ENCODE peak calls at places on chromosomes 1 and 21, in seven cellular contexts. N is left lung, R is K562, M is psoas muscle, S is heart left ventricle, Q is lower lobe of right lung, H is choroid plexus epithelial cell. X is an unnamed sample.

GRCh38 chr1:241453732-241454131 is 65.8 kb downstream of the FH start:
- DNase-seq in Q (no peak), N (no peak), H (no peak), S (no peak), M (no peak), R (no peak), X (no peak)

GRCh38 chr1:215923129-215923824 is 356.2 kb downstream of the KCTD3 start:
- DNase-seq in R (no peak), N (no peak), S (no peak), Q (no peak), M (no peak), H (peak), X (peak)

GRCh38 chr1:211378844-211379243 is 52.2 kb downstream of the TRAF5 start:
- DNase-seq in S (no peak), N (no peak), Q (no peak), R (peak), M (no peak), H (peak), X (peak)

GRCh38 chr1:36438715-36439114 is 11.5 kb downstream of the OSCP1 start:
- DNase-seq in S (no peak), R (no peak), M (no peak), H (no peak), Q (no peak), N (no peak), X (no peak)

GRCh38 chr1:43144228-43144627 is 27.9 kb downstream of the EBNA1BP2 start:
- DNase-seq in R (no peak), M (no peak), N (no peak), S (no peak), H (peak), Q (no peak), X (peak)

GRCh38 chr1:92502247-92502646 is 15.5 kb upstream of the GFI1 start:
- DNase-seq in M (no peak), R (no peak), H (peak), Q (no peak), S (no peak), N (no peak), X (peak)

GRCh38 chr1:152107984-152108898 is 7.0 kb downstream of the TCHH start:
- DNase-seq in R (no peak), H (peak), Q (no peak), M (no peak), N (peak), S (peak), X (peak)

GRCh38 chr1:58721247-58721820 is 21.5 kb upstream of the MYSM1 start:
- DNase-seq in H (no peak), N (no peak), S (no peak), R (no peak), M (no peak), Q (no peak), X (no peak)

GRCh38 chr21:45957986-45958610 is 23.5 kb upstream of the COL6A1 start:
- DNase-seq in Q (no peak), H (peak), R (no peak), N (no peak), M (no peak), S (peak), X (peak)

GRCh38 chr1:237281481-237281880 is 239.5 kb downstream of the RYR2 start:
- DNase-seq in M (no peak), H (no peak), Q (no peak), N (no peak), S (no peak), R (no peak), X (no peak)

GRCh38 chr1:52159033-52159789 is 17.3 kb downstream of the ZFYVE9 start:
- DNase-seq in H (no peak), Q (no peak), N (no peak), M (no peak), S (no peak), R (no peak), X (peak)

GRCh38 chr1:20657024-20657423 is 4.1 kb downstream of the DDOST start:
- DNase-seq in H (no peak), N (no peak), S (no peak), M (no peak), Q (no peak), R (no peak), X (no peak)
- TF ChIP-seq CTCF in H (no peak), N (no peak), S (no peak), M (no peak), Q (no peak), R (no peak), X (no peak)

DNA sequence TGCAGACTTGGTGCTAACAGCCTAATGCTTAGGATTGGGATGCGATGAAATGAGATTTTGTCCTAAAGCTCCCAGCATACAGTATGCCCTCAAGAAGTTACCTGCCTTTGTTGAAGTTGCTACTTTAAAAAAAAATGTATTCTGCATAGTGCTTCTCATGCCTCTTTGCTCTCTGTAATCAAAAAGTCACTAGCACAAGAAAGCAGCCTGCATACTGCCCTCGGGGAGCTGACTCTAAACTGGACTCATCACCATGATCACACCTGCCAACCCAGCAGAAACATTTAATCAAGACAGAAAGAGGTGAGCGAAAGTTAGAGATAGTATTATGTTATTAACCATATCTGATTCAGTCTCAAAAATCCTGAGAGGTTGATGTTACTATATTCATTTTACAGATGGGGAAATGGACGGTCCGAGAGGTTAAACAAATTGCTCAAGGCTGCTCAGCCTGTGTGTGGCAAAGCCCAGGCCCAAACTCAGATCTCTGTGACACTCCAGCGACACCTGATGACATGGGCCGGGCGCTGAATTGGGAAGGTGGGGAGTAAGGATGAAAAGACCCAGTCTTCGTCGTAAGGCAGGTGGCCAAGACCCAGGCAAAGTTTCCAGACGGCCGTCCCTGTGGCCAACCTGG is 1.1 kb downstream of the BATF3 start:
- DNase-seq in Q (no peak), R (no peak), N (no peak), S (no peak), H (no peak), M (no peak), X (no peak)
- H3K4me3 ChIP-seq in Q (peak), R (peak), N (no peak), S (peak), H (peak), M (peak), X (peak)

DNA sequence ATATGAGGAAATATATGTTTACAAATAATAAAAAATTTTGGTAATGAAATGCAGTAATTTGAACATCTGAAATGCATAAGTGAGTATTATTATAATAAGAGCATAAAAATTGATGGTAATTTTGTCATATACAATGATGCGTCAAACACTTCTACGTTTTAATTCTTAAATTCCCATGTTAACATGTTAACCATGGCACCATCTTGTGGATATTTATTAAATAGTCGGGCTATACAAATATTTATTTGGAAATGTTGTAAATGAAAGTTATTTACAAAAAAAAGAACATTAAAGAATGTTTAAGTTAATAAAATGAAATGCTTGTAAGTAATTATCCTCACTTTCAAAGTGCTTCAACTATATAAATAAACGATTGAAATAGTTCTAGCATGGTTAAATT is 57.2 kb upstream of the C1orf185 start:
- DNase-seq in S (no peak), M (no peak), N (no peak), Q (no peak), H (peak), R (peak), X (peak)
- TF ChIP-seq CTCF in S (peak), M (peak), N (no peak), Q (peak), H (no peak), R (peak), X (peak)

DNA sequence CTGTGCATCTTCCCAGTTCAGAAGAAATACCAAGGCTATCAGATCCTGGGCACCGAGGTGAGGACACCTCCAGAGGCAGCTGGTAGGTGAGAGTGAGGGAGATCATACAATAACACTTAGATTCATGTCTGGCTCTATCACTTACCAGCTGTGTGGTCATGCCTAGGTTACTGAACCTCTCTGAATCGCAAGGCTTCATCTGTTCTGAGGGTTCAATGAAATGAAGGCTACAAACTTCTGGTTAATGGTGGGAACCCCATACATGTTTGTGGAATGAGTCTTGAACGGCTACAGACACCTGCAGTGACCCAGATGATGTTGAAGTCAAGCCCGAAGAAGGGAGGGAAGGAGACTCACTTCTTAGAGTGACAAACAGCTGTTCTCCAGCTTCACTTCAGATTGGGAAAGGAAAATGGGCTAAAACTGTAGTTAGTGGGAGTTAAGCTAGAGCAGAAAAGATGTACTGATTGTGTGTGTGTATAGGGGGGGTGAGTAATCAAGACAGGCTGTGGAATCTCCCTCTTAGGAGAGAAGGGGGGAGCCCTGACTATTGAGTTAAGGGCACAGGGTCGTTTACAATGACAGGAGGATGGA is 714 bp upstream of the RSPO1 start:
- DNase-seq in R (no peak), N (no peak), S (no peak), M (no peak), H (no peak), Q (no peak), X (no peak)
- H3K4me3 ChIP-seq in R (no peak), N (no peak), S (no peak), M (no peak), H (no peak), Q (peak), X (no peak)

DNA sequence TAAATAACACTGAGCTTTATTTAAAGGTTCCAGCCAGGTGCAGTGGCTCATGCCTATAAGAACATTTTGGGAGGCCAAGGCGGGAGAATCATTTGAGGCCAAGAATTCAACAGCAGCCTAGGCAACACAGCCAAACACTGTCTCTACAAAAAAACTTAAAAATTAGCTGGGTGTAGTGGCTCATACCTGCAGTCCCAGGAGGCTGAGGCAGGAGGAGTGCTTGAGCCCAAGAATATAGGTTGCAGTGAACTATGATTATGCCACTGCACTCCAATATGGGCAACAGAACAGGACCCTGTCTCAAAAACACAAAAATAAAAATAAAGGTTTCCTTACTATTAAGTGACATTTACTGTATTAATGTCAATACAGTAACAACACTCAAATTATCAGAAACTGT is 2.1 kb downstream of the TAF12 start:
- DNase-seq in H (peak), S (no peak), Q (no peak), N (no peak), M (no peak), R (peak), X (peak)
- TF ChIP-seq CTCF in H (peak), S (no peak), Q (no peak), N (no peak), M (no peak), R (peak), X (peak)

GRCh38 chr1:7940745-7941436 is at the start of gene TNFRSF9:
- DNase-seq in M (no peak), Q (peak), H (peak), R (peak), S (peak), N (peak), X (peak)

GRCh38 chr1:7941437-7941793 is 776 bp upstream of the TNFRSF9 start:
- DNase-seq in N (no peak), S (no peak), M (no peak), Q (no peak), H (no peak), R (peak), X (peak)

GRCh38 chr1:7943295-7943694 is 2.7 kb upstream of the TNFRSF9 start:
- DNase-seq in H (no peak), Q (no peak), N (no peak), M (no peak), S (no peak), R (no peak), X (no peak)

GRCh38 chr1:7940034-7940433 is 605 bp downstream of the TNFRSF9 start:
- DNase-seq in S (no peak), Q (no peak), M (no peak), N (no peak), H (no peak), R (no peak), X (peak)

DNA sequence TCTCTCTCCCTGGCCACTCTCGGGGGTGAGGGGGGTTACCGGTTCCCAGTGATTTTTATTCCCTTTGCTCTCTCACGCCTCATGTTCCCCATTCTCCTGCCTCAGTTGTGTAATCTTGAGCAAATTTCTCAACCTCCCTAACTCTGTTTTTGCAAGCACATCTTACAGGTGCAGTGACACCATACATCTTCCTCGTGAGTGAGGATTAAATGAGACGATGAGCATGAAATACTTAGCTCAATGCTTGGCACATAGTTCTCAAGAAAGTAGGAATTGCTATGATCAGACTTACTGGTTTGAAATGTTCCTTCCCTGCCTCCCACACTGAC is 2.0 kb upstream of the TNFRSF9 start:
- DNase-seq in M (no peak), S (no peak), Q (no peak), R (no peak), N (no peak), H (no peak), X (no peak)
- H3K4me3 ChIP-seq in M (peak), S (peak), Q (peak), R (no peak), N (no peak), H (peak), X (no peak)